ENCODE peak calls at places on chromosomes 6 and 20, in six cellular contexts. One of them, this sample, is unnamed.

GRCh38 chr20:45953672-45954071 is 18.3 kb downstream of the ZNF335 start:
- DNase-seq in left ventricle myocardium inferior: no peak
- DNase-seq in ureter: no peak
- DNase-seq in right lobe of liver: no peak
- DNase-seq in caudate nucleus: no peak
- DNase-seq in activated naive CD8-positive, alpha-beta T cell treated with anti-CD3 and anti-CD28 coated beads, Interleukin-2, amount 50 U/mL, for 24 hours: no peak
- DNase-seq in this sample: no peak

GRCh38 chr20:51643390-51643789 is 100.9 kb upstream of the NFATC2 start:
- DNase-seq in left ventricle myocardium inferior: no peak
- DNase-seq in ureter: no peak
- DNase-seq in right lobe of liver: no peak
- DNase-seq in caudate nucleus: no peak
- DNase-seq in activated naive CD8-positive, alpha-beta T cell treated with anti-CD3 and anti-CD28 coated beads, Interleukin-2, amount 50 U/mL, for 24 hours: no peak
- DNase-seq in this sample: no peak

GRCh38 chr20:34043025-34043424 is 49.3 kb downstream of the RALY start:
- DNase-seq in left ventricle myocardium inferior: no peak
- DNase-seq in ureter: no peak
- DNase-seq in right lobe of liver: no peak
- DNase-seq in caudate nucleus: no peak
- DNase-seq in activated naive CD8-positive, alpha-beta T cell treated with anti-CD3 and anti-CD28 coated beads, Interleukin-2, amount 50 U/mL, for 24 hours: no peak
- DNase-seq in this sample: no peak

GRCh38 chr6:167963589-167964057 is 33.8 kb upstream of the KIF25 start:
- DNase-seq in left ventricle myocardium inferior: no peak
- DNase-seq in ureter: no peak
- DNase-seq in right lobe of liver: peak
- DNase-seq in caudate nucleus: peak
- DNase-seq in activated naive CD8-positive, alpha-beta T cell treated with anti-CD3 and anti-CD28 coated beads, Interleukin-2, amount 50 U/mL, for 24 hours: no peak
- DNase-seq in this sample: no peak

GRCh38 chr6:24606200-24606599 is 39.8 kb downstream of the KIAA0319 start:
- DNase-seq in left ventricle myocardium inferior: no peak
- DNase-seq in ureter: no peak
- DNase-seq in right lobe of liver: no peak
- DNase-seq in caudate nucleus: no peak
- DNase-seq in activated naive CD8-positive, alpha-beta T cell treated with anti-CD3 and anti-CD28 coated beads, Interleukin-2, amount 50 U/mL, for 24 hours: no peak
- DNase-seq in this sample: no peak

GRCh38 chr6:170291271-170292110 is 613 bp upstream of the DLL1 start:
- DNase-seq in left ventricle myocardium inferior: peak
- DNase-seq in ureter: peak
- DNase-seq in right lobe of liver: peak
- DNase-seq in caudate nucleus: peak
- DNase-seq in activated naive CD8-positive, alpha-beta T cell treated with anti-CD3 and anti-CD28 coated beads, Interleukin-2, amount 50 U/mL, for 24 hours: peak
- DNase-seq in this sample: peak

GRCh38 chr6:41517473-41517872 is 28.7 kb upstream of the FOXP4 start:
- DNase-seq in left ventricle myocardium inferior: no peak
- DNase-seq in ureter: no peak
- DNase-seq in right lobe of liver: no peak
- DNase-seq in caudate nucleus: no peak
- DNase-seq in activated naive CD8-positive, alpha-beta T cell treated with anti-CD3 and anti-CD28 coated beads, Interleukin-2, amount 50 U/mL, for 24 hours: no peak
- DNase-seq in this sample: no peak

GRCh38 chr20:7856756-7857155 is 83.5 kb downstream of the HAO1 start:
- DNase-seq in left ventricle myocardium inferior: no peak
- DNase-seq in ureter: no peak
- DNase-seq in right lobe of liver: no peak
- DNase-seq in caudate nucleus: no peak
- DNase-seq in activated naive CD8-positive, alpha-beta T cell treated with anti-CD3 and anti-CD28 coated beads, Interleukin-2, amount 50 U/mL, for 24 hours: no peak
- DNase-seq in this sample: peak

GRCh38 chr20:44714701-44715494 is at the start of gene CCN5:
- DNase-seq in left ventricle myocardium inferior: peak
- DNase-seq in ureter: peak
- DNase-seq in right lobe of liver: peak
- DNase-seq in caudate nucleus: peak
- DNase-seq in activated naive CD8-positive, alpha-beta T cell treated with anti-CD3 and anti-CD28 coated beads, Interleukin-2, amount 50 U/mL, for 24 hours: no peak
- DNase-seq in this sample: peak

GRCh38 chr6:66189915-66190314 is 482.9 kb upstream of the EYS start:
- DNase-seq in left ventricle myocardium inferior: no peak
- DNase-seq in ureter: no peak
- DNase-seq in right lobe of liver: no peak
- DNase-seq in caudate nucleus: no peak
- DNase-seq in activated naive CD8-positive, alpha-beta T cell treated with anti-CD3 and anti-CD28 coated beads, Interleukin-2, amount 50 U/mL, for 24 hours: no peak
- DNase-seq in this sample: no peak

GRCh38 chr6:5007531-5007930 is 3.7 kb upstream of the RPP40 start:
- DNase-seq in left ventricle myocardium inferior: no peak
- DNase-seq in ureter: no peak
- DNase-seq in right lobe of liver: no peak
- DNase-seq in caudate nucleus: no peak
- DNase-seq in activated naive CD8-positive, alpha-beta T cell treated with anti-CD3 and anti-CD28 coated beads, Interleukin-2, amount 50 U/mL, for 24 hours: no peak
- DNase-seq in this sample: no peak